ENCODE peak calls at places on chromosomes 16 and 17, in five cellular contexts. B is naive thymus-derived CD4-positive, alpha-beta T cell; I is psoas muscle; W is Panc1; T is esophagus squamous epithelium. P is an unnamed sample. For H3K4me1, the result is how much of the 10 kb centered on the place peaks cover.

GRCh38 chr17:28363186-28363585 is 1.8 kb downstream of the SEBOX start:
- DNase-seq in B (no peak), I (no peak), W (no peak), T (no peak), P (no peak)

GRCh38 chr16:25256821-25257503 is 683 bp downstream of the ZKSCAN2 start:
- DNase-seq in W (peak), I (no peak), B (peak), T (no peak), P (no peak)

GRCh38 chr17:65170839-65171238 is 33.7 kb downstream of the RGS9 start:
- DNase-seq in B (no peak), I (no peak), T (no peak), W (no peak), P (no peak)

GRCh38 chr16:52837251-52837650 is 215.4 kb downstream of the CHD9NB start:
- DNase-seq in B (no peak), W (no peak), I (no peak), T (no peak), P (no peak)

GRCh38 chr17:47629826-47630225 is 19.9 kb upstream of the KPNB1 start:
- DNase-seq in W (no peak), B (no peak), I (no peak), T (no peak), P (no peak)

GRCh38 chr17:45172541-45173286 is 11.0 kb downstream of the HEXIM2 start:
- DNase-seq in B (peak), I (peak), W (no peak), T (no peak), P (peak)

GRCh38 chr16:31108794-31109558 is 790 bp downstream of the BCKDK start:
- DNase-seq in I (no peak), T (no peak), W (no peak), B (no peak), P (no peak)

GRCh38 chr17:79070266-79070880 is 4.3 kb upstream of the ENGASE start:
- DNase-seq in W (no peak), I (no peak), T (no peak), B (no peak), P (no peak)

GRCh38 chr16:14232106-14232890 is 161.2 kb downstream of the MRTFB start:
- DNase-seq in B (no peak), W (no peak), T (no peak), I (no peak), P (no peak)

GRCh38 chr16:56311208-56312027 is 113.9 kb downstream of the AMFR start:
- DNase-seq in I (no peak), T (no peak), B (no peak), W (no peak), P (no peak)

GRCh38 chr16:59973966-59974365 is 1239.8 kb upstream of the GOT2 start:
- DNase-seq in B (no peak), W (no peak), I (no peak), T (no peak), P (no peak)

GRCh38 chr17:1714488-1714979 is 4.4 kb upstream of the TLCD2 start:
- DNase-seq in W (no peak), I (peak), T (peak), B (no peak), P (no peak)

GRCh38 chr17:52106638-52107261 is 51.8 kb downstream of the CA10 start:
- DNase-seq in T (no peak), W (peak), I (peak), B (peak), P (no peak)

GRCh38 chr16:9119795-9120194 is 28.4 kb downstream of the HAPSTR1 start:
- DNase-seq in I (no peak), W (no peak), T (no peak), B (no peak), P (no peak)

GRCh38 chr17:14201087-14201486 is 35.6 kb downstream of the CDRT15 start:
- DNase-seq in B (no peak), W (no peak), T (no peak), I (no peak), P (peak)

GRCh38 chr16:30948956-30949654 is at the start of gene ORAI3:
- DNase-seq in I (peak), W (no peak), B (no peak), T (peak), P (peak)

GRCh38 chr17:3691539-3692166 is 4.3 kb downstream of the P2RX5 start:
- DNase-seq in I (no peak), W (no peak), B (no peak), T (no peak), P (no peak)

GRCh38 chr16:71249399-71249798 is 18.9 kb upstream of the HYDIN start:
- DNase-seq in B (no peak), W (no peak), I (no peak), T (no peak), P (no peak)

GRCh38 chr16:20904507-20905079 is 4.0 kb downstream of the LYRM1 start:
- DNase-seq in B (peak), I (no peak), W (no peak), T (no peak), P (no peak)

GRCh38 chr16:30703971-30704370 is 5.0 kb downstream of the SRCAP start:
- DNase-seq in I (no peak), B (no peak), T (no peak), W (no peak), P (no peak)

GRCh38 chr17:40486513-40487370 is 14.7 kb downstream of the TNS4 start:
- DNase-seq in W (no peak), I (no peak), T (no peak), B (no peak), P (no peak)

GRCh38 chr16:18846416-18846815 is 45.1 kb upstream of the ARL6IP1 start:
- DNase-seq in B (no peak), I (no peak), W (no peak), T (no peak), P (no peak)

GRCh38 chr16:88440686-88441405 is 12.2 kb upstream of the ZFPM1 start:
- DNase-seq in T (no peak), B (no peak), W (no peak), I (no peak), P (no peak)

GRCh38 chr17:68175416-68175815 is 72.4 kb upstream of the AMZ2 start:
- DNase-seq in I (no peak), W (no peak), T (no peak), B (no peak), P (no peak)

GRCh38 chr16:30656974-30657865 is 1.0 kb upstream of the FBRS start:
- DNase-seq in T (no peak), B (no peak), W (no peak), I (no peak), P (no peak)

GRCh38 chr17:71284032-71284755 is 836.6 kb upstream of the SOX9 start:
- DNase-seq in B (no peak), I (no peak), W (no peak), T (no peak), P (no peak)

GRCh38 chr17:78414178-78415162 is 36.0 kb downstream of the PGS1 start:
- DNase-seq in W (no peak), B (peak), I (no peak), T (no peak), P (peak)

GRCh38 chr16:19138601-19139000 is 24.8 kb downstream of the ITPRIPL2 start:
- DNase-seq in W (no peak), T (no peak), B (no peak), I (peak), P (no peak)

GRCh38 chr17:36934759-36935630 is 2.3 kb upstream of the LHX1 start:
- DNase-seq in I (no peak), T (no peak), W (no peak), B (peak), P (no peak)

GRCh38 chr17:68613739-68614298 is 12.7 kb upstream of the FAM20A start:
- DNase-seq in W (peak), T (no peak), I (peak), B (no peak), P (no peak)

GRCh38 chr17:29847527-29847931 is 82.5 kb downstream of the SSH2 start:
- DNase-seq in T (no peak), W (no peak), I (no peak), B (no peak), P (no peak)

GRCh38 chr17:57068222-57068658 is 16.8 kb upstream of the AKAP1 start:
- DNase-seq in T (no peak), B (no peak), I (no peak), W (no peak), P (no peak)

GRCh38 chr17:57707892-57708291 is 37.2 kb downstream of the CCDC182 start:
- DNase-seq in B (no peak), T (no peak), I (peak), W (no peak), P (no peak)

GRCh38 chr17:64090144-64090543 is 39.8 kb downstream of the ERN1 start:
- DNase-seq in T (no peak), W (no peak), I (no peak), B (no peak), P (no peak)

GRCh38 chr17:64091116-64091515 is 38.8 kb downstream of the ERN1 start:
- DNase-seq in W (no peak), I (no peak), T (no peak), B (no peak), P (no peak)

GRCh38 chr17:64092952-64093451 is 36.9 kb downstream of the ERN1 start:
- DNase-seq in B (no peak), I (no peak), W (no peak), T (no peak), P (no peak)

GRCh38 chr17:64091571-64091970 is 38.4 kb downstream of the ERN1 start:
- DNase-seq in W (no peak), I (no peak), B (no peak), T (no peak), P (no peak)

DNA sequence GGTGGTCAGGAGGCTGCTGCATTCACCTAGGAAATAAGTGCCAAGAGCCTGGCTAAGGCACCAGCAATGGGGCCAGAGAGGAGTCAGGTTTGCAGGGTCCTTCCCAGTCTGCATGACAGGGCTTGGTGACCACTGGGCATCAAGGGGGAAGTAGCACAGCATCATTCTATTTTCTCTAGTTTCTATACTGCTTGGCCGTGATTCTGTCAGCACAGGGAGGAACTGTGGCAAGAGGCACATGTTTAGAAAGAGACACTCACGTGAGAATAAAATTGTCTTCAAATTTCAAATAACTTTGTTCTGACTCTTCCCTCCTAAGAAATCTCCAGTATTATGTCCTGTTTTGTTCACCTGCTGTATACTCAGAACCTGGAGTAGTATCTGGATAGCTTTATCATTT is 37.8 kb downstream of the ERN1 start:
- DNase-seq in T (no peak), I (no peak), W (no peak), B (no peak), P (no peak)
- H3K27ac ChIP-seq in T (no peak), I (no peak), W (no peak), B (no peak), P (no peak)

DNA sequence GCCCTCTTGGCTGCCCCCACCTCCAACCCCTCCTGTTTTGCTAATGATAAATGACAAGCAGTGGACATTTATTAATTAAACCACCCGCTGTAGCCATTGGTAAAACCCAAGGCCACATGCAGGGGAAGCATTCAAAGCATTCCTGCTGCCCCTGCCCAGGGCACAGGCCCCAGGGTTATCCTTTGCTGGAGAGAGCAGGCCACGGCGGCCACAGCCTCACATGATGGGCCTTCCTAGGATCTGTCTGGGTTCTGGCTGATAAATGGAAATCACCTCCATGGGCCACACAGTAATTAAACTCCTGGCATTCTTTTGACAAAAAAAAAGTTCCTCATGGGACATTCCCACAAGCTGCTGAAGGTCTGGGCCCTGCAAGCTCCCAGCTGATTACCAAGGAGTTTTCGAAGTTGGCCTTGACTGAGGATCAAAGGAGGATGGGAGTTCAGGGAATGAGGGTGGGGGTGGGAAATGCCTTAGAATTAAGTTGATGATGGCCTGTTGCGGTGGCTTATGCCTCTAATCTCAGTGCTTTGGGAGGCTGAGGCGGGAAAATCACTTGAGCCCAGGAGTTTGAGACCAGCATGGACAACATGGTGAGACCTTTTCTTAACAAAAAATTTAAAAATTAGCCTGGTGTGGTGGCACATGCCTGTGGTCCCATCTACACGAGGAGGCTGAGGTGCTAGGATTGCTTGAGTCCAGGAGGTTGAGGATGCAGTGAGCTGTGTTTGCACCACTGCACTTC is 35.5 kb downstream of the SOST start:
- DNase-seq in T (no peak), B (no peak), I (no peak), W (no peak), P (no peak)
- H3K4me1 ChIP-seq in T (under half), B (under half), I (under half), W (under half), P (under half)

DNA sequence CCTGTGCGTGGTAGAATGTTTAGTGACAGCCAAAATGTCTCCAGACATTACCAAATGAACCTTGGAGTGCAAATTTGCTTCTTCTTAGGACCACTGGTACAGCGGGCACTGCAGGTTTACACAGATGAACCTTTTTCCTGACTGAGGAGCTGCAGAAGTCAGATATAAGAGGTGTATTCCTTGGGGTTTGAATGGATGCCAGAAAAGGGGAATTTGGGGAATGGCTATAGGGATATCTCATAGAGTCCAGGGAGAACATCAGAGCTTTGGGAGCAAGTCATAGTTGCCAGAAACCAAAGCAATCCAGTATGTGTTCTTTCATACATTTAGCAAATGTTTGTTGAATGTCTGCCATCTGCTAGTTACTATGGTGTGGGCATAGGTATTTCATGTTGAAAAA is 46.7 kb downstream of the MAP2K4 start:
- DNase-seq in W (no peak), T (no peak), I (no peak), B (no peak), P (no peak)
- H3K4me3 ChIP-seq in W (no peak), T (no peak), I (no peak), B (no peak), P (no peak)

GRCh38 chr16:82055728-82056549 is 20.9 kb downstream of the HSD17B2 start:
- DNase-seq in I (no peak), T (no peak), W (no peak), B (no peak), P (no peak)

GRCh38 chr16:82051656-82052055 is 16.6 kb downstream of the HSD17B2 start:
- DNase-seq in I (no peak), B (no peak), T (no peak), W (no peak), P (no peak)

GRCh38 chr16:82056550-82056896 is 21.5 kb downstream of the HSD17B2 start:
- DNase-seq in I (no peak), T (no peak), W (no peak), B (no peak), P (no peak)

GRCh38 chr16:82050909-82051357 is 15.9 kb downstream of the HSD17B2 start:
- DNase-seq in T (no peak), W (no peak), I (no peak), B (no peak), P (no peak)

GRCh38 chr16:82055117-82055516 is 20.1 kb downstream of the HSD17B2 start:
- DNase-seq in T (no peak), W (no peak), B (no peak), I (no peak), P (no peak)
- H3K27ac ChIP-seq in T (peak), W (no peak), B (no peak), I (no peak), P (no peak)

DNA sequence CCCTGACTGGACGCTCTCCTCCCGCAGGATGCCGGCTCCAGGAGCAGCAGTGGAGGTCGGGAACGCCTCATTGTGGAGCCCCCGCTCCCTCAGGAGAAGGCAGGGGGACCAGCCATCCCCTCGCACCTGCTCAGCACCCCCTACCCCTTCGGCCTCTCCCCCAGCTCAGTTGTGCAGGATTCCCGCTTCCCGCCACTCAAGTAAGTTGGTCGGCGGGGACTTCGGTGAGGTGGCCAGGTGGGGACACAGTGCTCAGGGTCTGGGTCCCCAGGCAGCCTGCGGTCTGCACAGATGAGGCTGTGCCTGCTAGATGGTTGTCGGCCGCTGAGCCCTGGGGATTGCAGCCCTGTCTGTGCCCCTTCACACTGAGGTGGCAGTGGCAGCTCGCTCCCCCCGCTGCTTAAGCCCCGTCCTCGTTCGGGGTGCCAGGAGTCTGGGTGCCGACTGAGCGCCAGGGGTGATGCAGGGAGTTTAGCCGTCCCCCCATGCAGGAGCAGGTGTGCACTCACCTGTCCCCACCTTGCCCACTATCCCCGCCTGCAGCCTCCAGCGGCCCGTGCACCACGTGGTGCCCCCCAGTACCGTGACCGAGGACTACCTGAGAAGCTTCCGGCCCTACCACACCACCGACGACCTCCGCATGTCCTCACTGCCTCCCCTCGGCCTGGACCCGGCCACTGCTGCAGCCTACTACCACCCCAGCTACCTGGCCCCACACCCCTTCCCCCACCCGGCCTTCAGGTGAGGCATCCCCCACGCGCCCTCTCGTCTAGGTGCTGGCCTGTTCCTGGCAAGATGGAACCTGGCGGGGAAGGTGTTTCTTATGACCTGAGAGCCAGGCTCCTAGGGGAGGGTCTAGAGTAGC is 34.3 kb downstream of the GINS2 start:
- DNase-seq in T (no peak), B (no peak), W (no peak), I (peak), P (no peak)
- H3K4me1 ChIP-seq in T (under half), B (under half), W (under half), I (under half), P (under half)

DNA sequence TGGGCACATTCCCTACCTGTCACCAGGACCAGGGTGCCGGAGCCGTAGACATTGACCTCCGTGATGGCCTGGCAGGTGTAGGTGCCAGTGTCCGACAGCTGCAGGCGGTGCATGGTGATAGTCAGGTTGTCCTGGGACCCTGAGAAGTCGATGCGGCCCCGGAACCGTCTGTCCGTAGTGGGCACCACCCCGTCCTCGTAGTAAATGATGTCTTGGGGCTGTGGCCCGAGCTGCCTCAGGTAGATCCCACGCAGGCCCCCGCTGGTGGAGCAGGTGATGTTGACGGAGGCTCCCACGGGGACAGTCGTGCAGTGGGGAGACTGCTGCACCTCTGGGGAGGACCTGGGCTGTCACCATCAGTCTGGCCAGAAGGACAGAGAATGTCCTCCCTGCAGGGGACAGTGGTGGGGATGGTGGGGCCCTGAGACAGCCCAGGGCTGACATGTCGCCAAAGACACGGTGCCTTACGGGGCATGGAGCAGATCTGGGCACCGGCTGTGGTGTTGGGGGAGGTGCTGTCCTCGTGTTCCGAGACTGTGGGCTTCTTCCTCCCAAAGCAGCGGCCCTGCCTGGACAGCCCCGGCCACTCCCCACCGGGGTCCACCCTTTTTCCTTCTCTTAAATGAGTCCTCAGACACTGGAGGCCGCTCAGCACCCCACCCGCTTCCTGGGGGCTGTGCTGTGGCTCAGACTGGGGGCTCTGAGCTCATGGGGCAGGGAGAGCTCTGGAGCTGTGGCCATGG is 586 bp downstream of the CD7 start:
- DNase-seq in B (no peak), I (no peak), T (no peak), W (no peak), P (no peak)
- H3K4me3 ChIP-seq in B (peak), I (no peak), T (peak), W (no peak), P (peak)

GRCh38 chr16:12501727-12502457 is 301.8 kb downstream of the CPPED1 start:
- DNase-seq in T (no peak), I (no peak), B (no peak), W (no peak), P (no peak)

GRCh38 chr16:12504312-12504711 is 299.4 kb downstream of the CPPED1 start:
- DNase-seq in I (no peak), B (no peak), T (no peak), W (no peak), P (no peak)

GRCh38 chr16:12502671-12503070 is 301.0 kb downstream of the CPPED1 start:
- DNase-seq in W (no peak), T (no peak), B (no peak), I (no peak), P (no peak)

GRCh38 chr16:12500771-12501170 is 302.9 kb downstream of the CPPED1 start:
- DNase-seq in I (no peak), B (no peak), W (no peak), T (no peak), P (no peak)

GRCh38 chr16:12503201-12503600 is 300.5 kb downstream of the CPPED1 start:
- DNase-seq in W (no peak), T (no peak), B (no peak), I (no peak), P (no peak)
- H3K27ac ChIP-seq in W (no peak), T (no peak), B (no peak), I (no peak), P (no peak)